ENCODE peak calls at places on chromosomes 11 and 22, in eight cellular contexts. K is left colon, G is EL, R is nucleus accumbens, M is COLO829, H is neural crest cell, J is NCI-H2029, V is left ventricle myocardium superior. A is an unnamed sample.

GRCh38 chr22:24938741-24939341 is 7.7 kb downstream of the LHFPL7 start:
- DNase-seq in H (peak), J (peak), K (no peak), V (no peak), G (peak), R (no peak), M (peak), A (peak)

GRCh38 chr11:59556883-59557205 is 45.5 kb downstream of the OR4D9 start:
- DNase-seq in G (peak), M (no peak), K (no peak), J (no peak), H (no peak), R (no peak), V (no peak), A (peak)

GRCh38 chr22:44497904-44498242 is at the start of gene RTL6:
- DNase-seq in V (no peak), G (no peak), K (no peak), R (no peak), M (no peak), H (no peak), J (no peak), A (peak)

GRCh38 chr22:47696776-47697175 is 934.3 kb downstream of the TBC1D22A start:
- DNase-seq in M (no peak), R (no peak), V (no peak), J (no peak), G (no peak), H (no peak), K (no peak), A (no peak)

GRCh38 chr22:35524966-35525686 is 15.5 kb upstream of the RASD2 start:
- DNase-seq in R (no peak), H (no peak), M (no peak), K (peak), V (peak), J (no peak), G (no peak), A (no peak)

GRCh38 chr11:109971184-109971523 is 122.0 kb upstream of the ZC3H12C start:
- DNase-seq in G (peak), J (no peak), R (no peak), V (no peak), K (no peak), H (no peak), M (peak), A (peak)

GRCh38 chr11:3058753-3059664 is 1.8 kb upstream of the CARS1 start:
- DNase-seq in M (no peak), R (no peak), G (peak), H (no peak), V (no peak), J (no peak), K (no peak), A (peak)

GRCh38 chr11:128620306-128621175 is 33.2 kb upstream of the ETS1 start:
- DNase-seq in M (no peak), H (no peak), K (no peak), J (no peak), V (no peak), R (no peak), G (no peak), A (no peak)

GRCh38 chr11:70210051-70210501 is 7.0 kb downstream of the FADD start:
- DNase-seq in G (peak), M (no peak), R (no peak), K (no peak), J (no peak), V (no peak), H (no peak), A (peak)

GRCh38 chr11:57318178-57318577 is 6.6 kb downstream of the TNKS1BP1 start:
- DNase-seq in G (no peak), K (no peak), M (no peak), H (no peak), J (no peak), V (peak), R (no peak), A (no peak)

GRCh38 chr11:128949791-128950454 is 7.3 kb upstream of the TP53AIP1 start:
- DNase-seq in M (no peak), V (no peak), K (no peak), J (no peak), R (no peak), H (no peak), G (no peak), A (no peak)

A was measured in hepatic stellate cell.